ENCODE peak calls at places on chromosome 22, in nine cellular contexts. B is neural crest cell, C is PC-3, E is AG04450, T is kidney epithelial cell, Q is kidney, N is ovary, H is PC-9, P is body of pancreas. Z is an unnamed sample.

GRCh38 chr22:42990131-42990838 is 24.7 kb downstream of the PACSIN2 start:
- DNase-seq in B (no peak), C (peak; percentile 86), E (no peak), T (peak; percentile 86), Q (no peak), N (no peak), H (peak; percentile 62), P (peak; percentile 61), Z (peak; percentile 90)

GRCh38 chr22:35914665-35915476 is 113.8 kb downstream of the RBFOX2 start:
- DNase-seq in B (peak; percentile 50), C (peak; percentile 89), E (peak; percentile 75), T (peak; percentile 84), Q (no peak), N (peak; percentile 41), H (peak; percentile 67), P (peak; percentile 81), Z (peak; percentile 94)

GRCh38 chr22:48743601-48744282 is 1083.9 kb downstream of the BRD1 start:
- DNase-seq in B (no peak), C (no peak), E (no peak), T (no peak), Q (no peak), N (no peak), H (no peak), P (no peak), Z (no peak)

GRCh38 chr22:29269731-29270474 is 1.8 kb downstream of the EWSR1 start:
- DNase-seq in B (no peak), C (peak; percentile 19), E (no peak), T (no peak), Q (no peak), N (no peak), H (no peak), P (peak; percentile 49), Z (peak; percentile 22)

GRCh38 chr22:41742918-41743317 is 43.6 kb downstream of the MEI1 start:
- DNase-seq in B (no peak), C (no peak), E (no peak), T (no peak), Q (no peak), N (no peak), H (no peak), P (no peak), Z (no peak)

GRCh38 chr22:24108073-24108472 is 73.2 kb upstream of the SUSD2 start:
- DNase-seq in B (no peak), C (no peak), E (no peak), T (no peak), Q (no peak), N (no peak), H (no peak), P (no peak), Z (no peak)

GRCh38 chr22:34236527-34236926 is 316.3 kb upstream of the LARGE1 start:
- DNase-seq in B (no peak), C (no peak), E (no peak), T (no peak), Q (no peak), N (no peak), H (no peak), P (no peak), Z (no peak)

GRCh38 chr22:40024201-40025061 is 29.7 kb downstream of the FAM83F start:
- DNase-seq in B (peak; percentile 76), C (peak; percentile 67), E (no peak), T (no peak), Q (peak; percentile 85), N (peak; percentile 45), H (peak; percentile 75), P (peak; percentile 75), Z (peak; percentile 71)

GRCh38 chr22:35648066-35649025 is at the start of gene APOL6:
- DNase-seq in B (no peak), C (peak; percentile 68), E (no peak), T (no peak), Q (no peak), N (no peak), H (peak; percentile 48), P (peak; percentile 39), Z (peak; percentile 78)

GRCh38 chr22:49812838-49813237 is 14.8 kb downstream of the BRD1 start:
- DNase-seq in B (no peak), C (no peak), E (no peak), T (no peak), Q (peak; percentile 32), N (no peak), H (no peak), P (peak; percentile 31), Z (peak; percentile 57)

GRCh38 chr22:23243006-23243573 is 62.8 kb downstream of the BCR start:
- DNase-seq in B (peak; percentile 51), C (no peak), E (no peak), T (no peak), Q (no peak), N (no peak), H (no peak), P (no peak), Z (no peak)

GRCh38 chr22:40220316-40221054 is 42.8 kb downstream of the TNRC6B start:
- DNase-seq in B (no peak), C (no peak), E (no peak), T (no peak), Q (no peak), N (peak; percentile 33), H (no peak), P (no peak), Z (peak; percentile 57)

GRCh38 chr22:43152355-43153071 is 1.2 kb downstream of the TSPO start:
- DNase-seq in B (no peak), C (peak; percentile 68), E (no peak), T (no peak), Q (peak; percentile 93), N (peak; percentile 47), H (peak; percentile 71), P (peak; percentile 84), Z (peak; percentile 69)

GRCh38 chr22:35380537-35381423 is at the start of gene HMOX1:
- DNase-seq in B (peak; percentile 72), C (peak; percentile 71), E (peak; percentile 76), T (no peak), Q (peak; percentile 97), N (peak; percentile 92), H (peak; percentile 87), P (peak; percentile 91), Z (peak; percentile 97)

GRCh38 chr22:41940853-41941765 is 5.8 kb downstream of the CENPM start:
- DNase-seq in B (peak; percentile 82), C (peak; percentile 67), E (peak; percentile 64), T (no peak), Q (peak; percentile 92), N (peak; percentile 78), H (peak; percentile 84), P (peak; percentile 90), Z (peak; percentile 95)

GRCh38 chr22:23147632-23148387 is 2.5 kb downstream of the RAB36 start:
- DNase-seq in B (no peak), C (peak; percentile 72), E (peak; percentile 67), T (no peak), Q (no peak), N (no peak), H (peak; percentile 22), P (peak; percentile 42), Z (peak; percentile 67)

GRCh38 chr22:31905356-31905755 is 39.0 kb upstream of the YWHAH start:
- DNase-seq in B (no peak), C (no peak), E (no peak), T (no peak), Q (peak; percentile 12), N (no peak), H (no peak), P (no peak), Z (no peak)
- TF ChIP-seq CTCF in B (no peak), C (no peak), E (no peak), T (no peak), Q (no peak), N (no peak), H (no peak), P (no peak), Z (no peak)

GRCh38 chr22:44828193-44828592 is 75.8 kb downstream of the ARHGAP8 start:
- DNase-seq in B (peak; percentile 57), C (peak; percentile 8), E (no peak), T (no peak), Q (no peak), N (no peak), H (peak; percentile 31), P (no peak), Z (peak; percentile 2)
- TF ChIP-seq CTCF in B (peak; percentile 56), C (peak; percentile 54), E (peak; percentile 48), T (peak; percentile 56), Q (no peak), N (no peak), H (peak; percentile 82), P (peak; percentile 10), Z (peak; percentile 34)

DNA sequence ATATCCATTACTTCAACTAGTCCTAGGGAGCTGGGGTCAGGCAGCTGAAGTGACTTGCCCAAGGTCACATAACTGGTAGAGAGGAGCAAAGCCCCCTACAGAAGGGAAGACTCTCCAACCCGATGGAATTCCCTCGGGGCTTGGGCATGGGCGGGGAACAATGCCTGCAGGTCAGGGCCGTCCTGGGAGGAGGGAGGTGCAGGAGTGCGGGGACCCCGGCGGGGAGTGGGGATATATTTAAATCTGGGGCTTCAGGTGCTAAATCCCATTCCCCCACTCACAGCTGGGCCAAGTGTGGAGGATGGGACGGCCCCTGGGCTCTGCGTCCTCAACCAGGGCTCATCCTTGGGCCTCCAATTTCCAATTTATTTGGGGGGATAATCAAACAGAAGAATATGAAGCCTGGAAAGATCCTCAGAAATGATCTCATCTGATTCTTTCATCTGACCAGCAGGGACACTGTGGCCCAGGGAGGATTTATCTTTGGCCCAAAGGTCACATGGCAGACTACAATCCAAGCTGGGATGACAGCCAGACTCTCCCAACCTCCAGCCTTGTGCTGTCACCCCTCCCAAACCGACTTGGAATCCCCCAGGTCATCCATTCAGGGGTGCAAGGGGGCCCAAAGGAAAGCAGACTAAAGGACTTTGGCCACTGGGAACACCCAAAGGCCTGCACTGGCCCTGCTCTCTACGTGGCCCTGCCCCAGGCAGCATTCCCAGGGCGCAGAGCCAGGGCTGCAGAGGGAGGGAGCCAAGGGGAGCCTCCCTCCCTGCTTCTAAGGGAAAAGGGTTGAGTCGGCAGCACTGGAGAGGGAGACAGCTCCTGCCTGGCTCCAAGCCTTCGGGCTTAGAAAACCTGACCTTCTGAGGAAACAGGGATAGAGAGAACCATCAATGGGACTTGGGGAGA is 8.7 kb upstream of the C1QTNF6 start:
- DNase-seq in B (no peak), C (peak; percentile 84), E (peak; percentile 38), T (no peak), Q (peak; percentile 96), N (peak; percentile 92), H (peak; percentile 96), P (peak; percentile 88), Z (peak; percentile 94)
- TF ChIP-seq CTCF in B (no peak), C (no peak), E (peak; percentile 14), T (no peak), Q (no peak), N (no peak), H (peak; percentile 41), P (peak; percentile 43), Z (no peak)

GRCh38 chr22:19940536-19941364 is 822 bp upstream of the COMT start:
- DNase-seq in B (no peak), C (no peak), E (no peak), T (no peak), Q (peak; percentile 69), N (no peak), H (no peak), P (no peak), Z (no peak)

GRCh38 chr22:19941365-19942070 is at the start of the genes COMT and TXNRD2:
- DNase-seq in B (peak; percentile 53), C (peak; percentile 57), E (no peak), T (no peak), Q (peak; percentile 92), N (peak; percentile 73), H (peak; percentile 50), P (peak; percentile 75), Z (peak; percentile 55)

GRCh38 chr22:19942886-19943664 is 1.5 kb upstream of the TXNRD2 start:
- DNase-seq in B (no peak), C (peak; percentile 28), E (no peak), T (peak; percentile 61), Q (peak; percentile 39), N (peak; percentile 79), H (no peak), P (peak; percentile 55), Z (peak; percentile 87)

GRCh38 chr22:19942071-19942885 is 660 bp upstream of the TXNRD2 start:
- DNase-seq in B (no peak), C (no peak), E (no peak), T (no peak), Q (peak; percentile 74), N (no peak), H (no peak), P (peak; percentile 32), Z (peak; percentile 84)

GRCh38 chr22:19943665-19944026 is 2.0 kb upstream of the TXNRD2 start:
- DNase-seq in B (no peak), C (no peak), E (no peak), T (peak; percentile 71), Q (peak; percentile 32), N (no peak), H (no peak), P (peak; percentile 34), Z (peak; percentile 56)
- TF ChIP-seq CTCF in B (no peak), C (no peak), E (peak; percentile 17), T (no peak), Q (no peak), N (no peak), H (no peak), P (no peak), Z (no peak)

Z was measured in cardiac fibroblast.